ENCODE peak calls at places on chromosomes 16 and 17, in six cellular contexts. D is left cardiac atrium; F is CD8-positive, alpha-beta T cell; Q is naive thymus-derived CD8-positive, alpha-beta T cell; E is iris pigment epithelial cell; Z is kidney tubule cell. P is an unnamed sample.

GRCh38 chr17:79977161-79977631 is 58.5 kb downstream of the TBC1D16 start:
- DNase-seq in F (no peak), E (no peak), D (no peak), Z (no peak), Q (no peak), P (no peak)

GRCh38 chr16:49439676-49440075 is 66.1 kb downstream of the C16orf78 start:
- DNase-seq in D (no peak), F (no peak), E (no peak), Z (no peak), Q (no peak), P (no peak)

GRCh38 chr17:71438631-71439146 is 682.1 kb upstream of the SOX9 start:
- DNase-seq in Z (peak; percentile 98), Q (no peak), F (no peak), D (no peak), E (peak; percentile 96), P (peak; percentile 100)

GRCh38 chr17:77455111-77455877 is 314.5 kb downstream of the SEC14L1 start:
- DNase-seq in E (peak; percentile 96), Z (no peak), F (no peak), Q (no peak), D (no peak), P (no peak)

GRCh38 chr17:56902350-56902749 is 11.5 kb downstream of the TRIM25 start:
- DNase-seq in F (no peak), E (peak; percentile 36), Q (no peak), Z (peak; percentile 95), D (no peak), P (peak; percentile 91)

GRCh38 chr17:71208111-71208704 is 912.6 kb upstream of the SOX9 start:
- DNase-seq in D (no peak), Z (peak; percentile 22), Q (no peak), E (peak; percentile 68), F (no peak), P (peak; percentile 69)

GRCh38 chr17:58565389-58566311 is 51.2 kb upstream of the MTMR4 start:
- DNase-seq in Z (no peak), D (no peak), F (no peak), E (no peak), Q (no peak), P (no peak)

GRCh38 chr17:57875109-57876022 is 25.5 kb upstream of the MRPS23 start:
- DNase-seq in Q (no peak), E (peak; percentile 98), Z (peak; percentile 98), F (no peak), D (peak; percentile 84), P (peak; percentile 95)

GRCh38 chr16:3029499-3030127 is 5.8 kb downstream of the THOC6 start:
- DNase-seq in F (peak; percentile 26), Z (no peak), E (peak; percentile 48), Q (no peak), D (no peak), P (no peak)

GRCh38 chr17:5443728-5444127 is 4.8 kb upstream of the C1QBP start:
- DNase-seq in F (no peak), E (no peak), D (no peak), Z (no peak), Q (no peak), P (no peak)

GRCh38 chr17:82650723-82651122 is 2.5 kb upstream of the WDR45B start:
- DNase-seq in Q (no peak), F (no peak), E (no peak), D (no peak), Z (no peak), P (no peak)

GRCh38 chr17:58327363-58328194 is 1.0 kb downstream of the TSPOAP1 start:
- DNase-seq in Z (no peak), Q (no peak), D (peak; percentile 16), E (no peak), F (no peak), P (no peak)

GRCh38 chr16:68645494-68646388 is 631 bp downstream of the CDH3 start:
- DNase-seq in Q (no peak), F (no peak), D (no peak), Z (peak; percentile 37), E (no peak), P (no peak)

GRCh38 chr16:79601092-79601977 is 798 bp upstream of the MAF start:
- DNase-seq in E (peak; percentile 29), D (peak; percentile 67), Q (no peak), F (peak; percentile 6), Z (peak; percentile 61), P (peak; percentile 32)

GRCh38 chr16:20971420-20971819 is 70.8 kb downstream of the LYRM1 start:
- DNase-seq in Z (peak; percentile 25), Q (no peak), E (no peak), D (no peak), F (no peak), P (no peak)

GRCh38 chr17:57916925-57917858 is 38.0 kb downstream of the CUEDC1 start:
- DNase-seq in F (peak; percentile 31), Z (peak; percentile 41), E (no peak), D (peak; percentile 41), Q (peak; percentile 22), P (no peak)

GRCh38 chr16:83070416-83071199 is 443.8 kb downstream of the CDH13 start:
- DNase-seq in Z (no peak), D (no peak), E (no peak), Q (no peak), F (no peak), P (peak; percentile 17)

GRCh38 chr17:70324031-70324430 is 154.7 kb downstream of the KCNJ2 start:
- DNase-seq in F (no peak), Z (no peak), E (no peak), D (no peak), Q (no peak), P (no peak)

GRCh38 chr17:56528636-56529170 is 64.8 kb upstream of the NOG start:
- DNase-seq in Z (peak; percentile 14), D (no peak), E (no peak), F (no peak), Q (no peak), P (no peak)

GRCh38 chr17:64216385-64217248 is 46.4 kb downstream of the TEX2 start:
- DNase-seq in E (peak; percentile 68), Q (no peak), D (peak; percentile 40), Z (peak; percentile 35), F (no peak), P (peak; percentile 62)